ENCODE peak calls at places on chromosomes 3 and 15, in nine cellular contexts. Z is heart left ventricle, J is transverse colon, M is HCT116, F is uterus, K is endothelial cell of umbilical vein, P is sigmoid colon, C is GM12892, Q is lower leg skin. N is an unnamed sample.

GRCh38 chr3:194165619-194166018 is 29.7 kb downstream of the HES1 start:
- DNase-seq in Z (no peak), J (no peak), M (no peak), F (no peak), K (no peak), P (no peak), C (no peak), Q (no peak), N (no peak)

GRCh38 chr3:113697192-113698090 is 999 bp upstream of the USF3 start:
- DNase-seq in Z (peak), J (peak), M (no peak), F (peak), K (peak), P (peak), C (no peak), Q (peak), N (no peak)

GRCh38 chr3:30720586-30721313 is 114.3 kb downstream of the TGFBR2 start:
- DNase-seq in Z (no peak), J (no peak), M (peak), F (no peak), K (peak), P (no peak), C (no peak), Q (no peak), N (peak)

GRCh38 chr3:66407281-66408218 is 93.3 kb downstream of the LRIG1 start:
- DNase-seq in Z (peak), J (peak), M (peak), F (peak), K (peak), P (peak), C (peak), Q (no peak), N (peak)

GRCh38 chr15:32867313-32867626 is 149.5 kb downstream of the GREM1 start:
- DNase-seq in Z (no peak), J (no peak), M (peak), F (no peak), K (no peak), P (no peak), C (no peak), Q (no peak), N (peak)

GRCh38 chr15:65421360-65422215 is 1.2 kb downstream of the IGDCC4 start:
- DNase-seq in Z (peak), J (peak), M (no peak), F (peak), K (no peak), P (peak), C (peak), Q (no peak), N (no peak)

GRCh38 chr3:71724584-71725278 is 471 bp downstream of the EIF4E3 start:
- DNase-seq in Z (peak), J (peak), M (no peak), F (peak), K (no peak), P (peak), C (peak), Q (no peak), N (peak)

GRCh38 chr15:100759698-100760356 is 119.8 kb upstream of the ALDH1A3 start:
- DNase-seq in Z (no peak), J (no peak), M (peak), F (peak), K (peak), P (no peak), C (no peak), Q (no peak), N (peak)

GRCh38 chr3:188052966-188053340 is 101.0 kb upstream of the LPP start:
- DNase-seq in Z (no peak), J (no peak), M (no peak), F (no peak), K (no peak), P (no peak), C (no peak), Q (no peak), N (no peak)

GRCh38 chr15:82995938-82996337 is 9.9 kb downstream of the RAMAC start:
- DNase-seq in Z (no peak), J (no peak), M (no peak), F (no peak), K (no peak), P (no peak), C (no peak), Q (no peak), N (no peak)

GRCh38 chr15:82999426-82999825 is 12.0 kb downstream of the C15orf40 start:
- DNase-seq in Z (no peak), J (no peak), M (no peak), F (no peak), K (no peak), P (no peak), C (no peak), Q (no peak), N (no peak)

GRCh38 chr15:82995076-82995475 is 9.1 kb downstream of the RAMAC start:
- DNase-seq in Z (no peak), J (no peak), M (no peak), F (no peak), K (no peak), P (no peak), C (no peak), Q (no peak), N (no peak)

GRCh38 chr15:82999905-83000671 is 11.4 kb downstream of the C15orf40 start:
- DNase-seq in Z (no peak), J (no peak), M (no peak), F (no peak), K (peak), P (no peak), C (peak), Q (no peak), N (peak)
- TF ChIP-seq POLR2A in Z (no peak), J (no peak), M (no peak), F (no peak), K (no peak), P (no peak), C (no peak), Q (no peak), N (no peak)

GRCh38 chr15:84883916-84884781 is at the start of gene SLC28A1:
- DNase-seq in Z (peak), J (no peak), M (no peak), F (no peak), K (no peak), P (no peak), C (no peak), Q (no peak), N (no peak)
- TF ChIP-seq POLR2A in Z (no peak), J (no peak), M (no peak), F (no peak), K (no peak), P (no peak), C (no peak), Q (no peak), N (no peak)

GRCh38 chr15:55915876-55916567 is 77.4 kb downstream of the NEDD4 start:
- DNase-seq in Z (no peak), J (no peak), M (no peak), F (no peak), K (no peak), P (no peak), C (no peak), Q (no peak), N (no peak)

GRCh38 chr15:55914446-55914845 is 79.0 kb downstream of the NEDD4 start:
- DNase-seq in Z (no peak), J (no peak), M (no peak), F (no peak), K (no peak), P (no peak), C (no peak), Q (no peak), N (no peak)

GRCh38 chr15:55915221-55915620 is 78.2 kb downstream of the NEDD4 start:
- DNase-seq in Z (no peak), J (no peak), M (no peak), F (no peak), K (no peak), P (no peak), C (no peak), Q (no peak), N (no peak)

GRCh38 chr15:55917881-55918296 is 75.5 kb downstream of the NEDD4 start:
- DNase-seq in Z (no peak), J (peak), M (peak), F (peak), K (peak), P (no peak), C (no peak), Q (no peak), N (no peak)

GRCh38 chr15:55916666-55917409 is 76.6 kb downstream of the NEDD4 start:
- DNase-seq in Z (no peak), J (no peak), M (no peak), F (no peak), K (no peak), P (no peak), C (no peak), Q (no peak), N (no peak)
- TF ChIP-seq POLR2A in Z (no peak), J (no peak), M (no peak), F (no peak), K (no peak), P (no peak), C (no peak), Q (no peak), N (no peak)

GRCh38 chr3:9613349-9613748 is 36.0 kb upstream of the MTMR14 start:
- DNase-seq in Z (no peak), J (no peak), M (no peak), F (no peak), K (no peak), P (no peak), C (no peak), Q (no peak), N (no peak)
- TF ChIP-seq POLR2A in Z (no peak), J (no peak), M (no peak), F (no peak), K (no peak), P (no peak), C (no peak), Q (no peak), N (no peak)

GRCh38 chr3:196432137-196432879 is at the start of gene UBXN7:
- DNase-seq in Z (peak), J (peak), M (peak), F (peak), K (peak), P (peak), C (peak), Q (peak), N (peak)
- TF ChIP-seq POLR2A in Z (peak), J (peak), M (peak), F (peak), K (peak), P (peak), C (peak), Q (peak), N (peak)

N was measured in H54.